ENCODE peak calls at places on chromosomes 5 and 9, in six cellular contexts. Y is GM13976, V is left ventricle myocardium inferior, F is AG04450, T is right atrium auricular region, R is fibroblast of pulmonary artery. M is an unnamed sample.

GRCh38 chr9:89498845-89499480 is 1.1 kb upstream of the SEMA4D start:
- DNase-seq in R (no peak), F (no peak), T (no peak), V (no peak), Y (peak), M (no peak)

GRCh38 chr9:124502711-124503702 is 4.2 kb downstream of the NR5A1 start:
- DNase-seq in T (no peak), R (peak), V (peak), F (no peak), Y (no peak), M (no peak)

GRCh38 chr9:4936277-4936676 is 48.8 kb upstream of the JAK2 start:
- DNase-seq in V (no peak), R (no peak), T (no peak), Y (peak), F (no peak), M (no peak)

GRCh38 chr5:127031863-127032232 is 1.5 kb upstream of the MARCHF3 start:
- DNase-seq in V (no peak), F (no peak), Y (no peak), R (no peak), T (no peak), M (no peak)

GRCh38 chr5:95238560-95239325 is 46.2 kb downstream of the MCTP1 start:
- DNase-seq in F (no peak), V (no peak), Y (peak), R (peak), T (no peak), M (no peak)

GRCh38 chr5:17411436-17411835 is 86.6 kb upstream of the TAF11L2 start:
- DNase-seq in V (no peak), Y (no peak), R (peak), F (no peak), T (no peak), M (no peak)

GRCh38 chr5:59793000-59793399 is 100.5 kb downstream of the PDE4D start:
- DNase-seq in T (peak), V (peak), R (peak), F (peak), Y (no peak), M (no peak)

GRCh38 chr5:54610197-54610898 is 92.8 kb downstream of the SNX18 start:
- DNase-seq in T (no peak), Y (peak), R (no peak), F (no peak), V (no peak), M (no peak)

GRCh38 chr9:1400983-1401382 is 350.8 kb downstream of the DMRT2 start:
- DNase-seq in T (no peak), V (no peak), R (no peak), F (no peak), Y (no peak), M (no peak)

GRCh38 chr9:37914154-37914551 is 10.2 kb upstream of the SLC25A51 start:
- DNase-seq in F (no peak), Y (no peak), V (no peak), R (no peak), T (no peak), M (no peak)

GRCh38 chr5:73596705-73597328 is 29.2 kb upstream of the ARHGEF28 start:
- DNase-seq in R (peak), Y (no peak), T (no peak), V (no peak), F (no peak), M (no peak)

GRCh38 chr9:136296434-136297015 is 7.4 kb downstream of the CCDC187 start:
- DNase-seq in T (no peak), V (no peak), F (no peak), R (no peak), Y (no peak), M (no peak)

GRCh38 chr9:23824241-23825142 is 1.5 kb downstream of the ELAVL2 start:
- DNase-seq in T (no peak), R (no peak), Y (peak), V (no peak), F (no peak), M (no peak)

GRCh38 chr9:92440751-92441046 is 16.4 kb upstream of the OMD start:
- DNase-seq in Y (peak), R (no peak), T (no peak), V (no peak), F (no peak), M (no peak)

GRCh38 chr9:69580582-69580945 is 91.6 kb downstream of the APBA1 start:
- DNase-seq in F (no peak), V (no peak), Y (no peak), T (no peak), R (no peak), M (no peak)

GRCh38 chr9:136949817-136950655 is 2.0 kb upstream of the LCN12 start:
- DNase-seq in R (peak), T (peak), V (peak), F (peak), Y (peak), M (peak)

GRCh38 chr5:171162165-171162564 is 146.9 kb upstream of the TLX3 start:
- DNase-seq in R (no peak), T (no peak), V (no peak), F (no peak), Y (no peak), M (no peak)

GRCh38 chr9:17578577-17578910 is 322 bp upstream of the SH3GL2 start:
- DNase-seq in Y (no peak), R (no peak), V (no peak), F (no peak), T (no peak), M (no peak)

GRCh38 chr9:79432485-79432884 is 139.3 kb upstream of the TLE4 start:
- DNase-seq in Y (no peak), R (no peak), V (no peak), T (no peak), F (no peak), M (no peak)

GRCh38 chr5:133244242-133244641 is 192.4 kb downstream of the HSPA4 start:
- DNase-seq in V (no peak), Y (peak), T (no peak), R (no peak), F (no peak), M (no peak)

GRCh38 chr5:37539459-37539858 is 160.3 kb downstream of the WDR70 start:
- DNase-seq in Y (no peak), T (no peak), R (no peak), V (no peak), F (no peak), M (no peak)

GRCh38 chr9:70159630-70160029 is 99.1 kb upstream of the SMC5 start:
- DNase-seq in V (no peak), Y (no peak), F (no peak), T (no peak), R (no peak), M (no peak)

GRCh38 chr9:109317979-109318671 is 2.7 kb downstream of the EPB41L4B start:
- DNase-seq in V (no peak), R (no peak), F (no peak), T (no peak), Y (no peak), M (no peak)

GRCh38 chr9:122377241-122378164 is 6.7 kb downstream of the PTGS1 start:
- DNase-seq in R (no peak), T (no peak), V (no peak), Y (no peak), F (no peak), M (no peak)

GRCh38 chr9:94804917-94805544 is 78.5 kb downstream of the AOPEP start:
- DNase-seq in F (no peak), Y (no peak), T (no peak), V (no peak), R (no peak), M (no peak)

GRCh38 chr5:107526-107925 is 15.6 kb downstream of the PLEKHG4B start:
- DNase-seq in R (no peak), F (no peak), T (no peak), Y (no peak), V (no peak), M (no peak)

GRCh38 chr5:105504-106080 is 13.6 kb downstream of the PLEKHG4B start:
- DNase-seq in V (no peak), F (no peak), T (no peak), Y (no peak), R (no peak), M (no peak)

GRCh38 chr5:109826-110225 is 17.9 kb downstream of the PLEKHG4B start:
- DNase-seq in R (no peak), T (no peak), F (no peak), Y (no peak), V (no peak), M (no peak)

GRCh38 chr5:104778-105296 is 12.9 kb downstream of the PLEKHG4B start:
- DNase-seq in T (no peak), Y (no peak), F (no peak), R (no peak), V (no peak), M (no peak)

DNA sequence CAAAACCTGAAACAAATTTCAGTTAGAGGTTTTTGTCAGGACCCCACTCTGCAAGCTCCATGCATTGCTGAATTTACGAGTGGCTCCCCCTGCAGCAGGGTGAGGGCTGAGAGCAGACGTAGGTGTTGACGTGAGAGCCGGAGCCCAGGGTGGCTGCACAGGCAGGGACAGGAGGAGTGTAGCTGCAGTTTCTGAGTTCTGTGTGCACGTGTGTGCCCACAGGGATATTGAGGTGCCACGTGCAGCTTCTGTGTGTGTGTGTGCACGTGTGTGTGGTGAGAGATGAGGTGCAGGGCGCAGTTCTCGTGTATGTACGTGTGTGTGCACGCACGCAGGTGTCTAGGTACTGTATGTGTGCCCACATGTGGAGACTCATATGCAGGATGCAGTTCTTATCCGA is 14.6 kb downstream of the PLEKHG4B start:
- DNase-seq in T (no peak), V (no peak), F (no peak), R (no peak), Y (no peak), M (no peak)
- TF ChIP-seq CTCF in T (no peak), V (no peak), F (no peak), R (no peak), Y (no peak), M (no peak)

GRCh38 chr9:21966140-21966851 is 27.9 kb downstream of the CDKN2A start:
- DNase-seq in Y (no peak), F (no peak), V (no peak), T (no peak), R (no peak), M (no peak)

GRCh38 chr9:21967707-21968106 is 26.5 kb downstream of the CDKN2A start:
- DNase-seq in V (no peak), T (no peak), R (no peak), Y (no peak), F (no peak), M (no peak)

GRCh38 chr9:21967169-21967568 is 27.0 kb downstream of the CDKN2A start:
- DNase-seq in F (no peak), V (no peak), T (no peak), R (no peak), Y (no peak), M (no peak)

GRCh38 chr9:21964925-21965385 is 29.2 kb downstream of the CDKN2A start:
- DNase-seq in V (no peak), T (no peak), F (no peak), Y (peak), R (peak), M (no peak)

DNA sequence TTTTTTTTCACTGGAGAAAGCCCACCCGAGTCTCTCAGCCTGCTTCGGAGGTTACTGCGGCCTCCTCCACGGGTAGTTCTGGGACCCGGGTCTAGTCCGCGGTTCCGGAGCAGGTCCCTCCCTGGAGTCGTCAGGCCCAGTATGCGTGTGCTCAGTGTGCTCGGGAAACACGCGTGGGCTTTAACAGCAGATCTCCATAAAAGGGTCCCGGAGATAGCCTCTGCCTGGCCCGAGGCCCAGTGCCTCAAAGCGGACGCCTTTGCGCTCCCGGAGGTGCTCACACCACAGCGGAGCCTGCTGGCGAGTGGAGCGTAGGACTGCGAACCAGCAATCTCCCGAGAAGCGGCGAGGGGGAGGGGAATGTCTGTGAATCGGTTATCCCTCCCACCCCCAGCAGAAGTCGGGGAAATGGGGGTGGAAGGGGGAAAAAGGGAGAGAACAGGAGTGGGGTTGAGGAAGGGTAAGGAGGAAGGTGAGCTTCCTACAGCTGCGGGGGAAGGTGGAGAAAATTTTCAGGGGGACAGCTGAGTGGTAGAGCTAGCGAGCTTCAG is 28.7 kb downstream of the CDKN2A start:
- DNase-seq in Y (peak), T (no peak), R (peak), F (peak), V (no peak), M (no peak)
- TF ChIP-seq CTCF in Y (peak), T (no peak), R (peak), F (peak), V (peak), M (peak)

DNA sequence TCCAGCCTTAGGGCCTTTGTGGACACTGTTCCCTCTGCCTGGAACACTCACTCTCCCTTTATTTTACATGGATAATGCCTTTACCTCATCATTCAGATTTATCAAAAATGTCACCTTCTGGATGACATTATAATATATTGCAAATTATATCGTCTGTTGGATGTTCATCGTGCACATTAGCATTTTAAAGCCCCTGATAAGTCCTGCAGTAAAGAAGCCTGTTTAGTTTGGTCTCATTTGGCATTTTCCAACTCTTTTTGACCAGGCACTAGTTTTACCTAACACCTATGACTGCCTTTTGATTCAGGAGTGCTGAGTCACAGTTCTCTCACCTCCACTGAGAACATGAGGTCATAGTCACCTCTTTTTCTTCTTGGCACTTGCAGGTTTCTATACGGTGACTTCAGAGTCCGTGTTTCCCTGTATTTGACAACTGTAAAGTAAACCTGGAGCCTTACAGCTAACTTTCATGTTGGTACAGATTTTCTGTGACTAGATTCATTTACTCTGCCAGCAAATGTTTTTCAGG is 57.7 kb upstream of the STC2 start:
- DNase-seq in Y (no peak), R (no peak), F (no peak), T (no peak), V (no peak), M (no peak)
- TF ChIP-seq CTCF in Y (no peak), R (no peak), F (no peak), T (no peak), V (no peak), M (no peak)

GRCh38 chr9:29211003-29211584 is 1637.8 kb upstream of the C9orf72 start:
- DNase-seq in V (no peak), Y (no peak), R (no peak), F (no peak), T (no peak), M (no peak)

GRCh38 chr9:29209748-29210276 is 1636.5 kb upstream of the C9orf72 start:
- DNase-seq in R (no peak), V (no peak), Y (no peak), F (no peak), T (no peak), M (no peak)

GRCh38 chr9:29213374-29214161 is 1640.3 kb upstream of the C9orf72 start:
- DNase-seq in V (no peak), T (no peak), Y (peak), F (no peak), R (no peak), M (no peak)

GRCh38 chr9:29212590-29213373 is 1639.5 kb upstream of the C9orf72 start:
- DNase-seq in F (no peak), R (no peak), T (no peak), V (no peak), Y (peak), M (no peak)

DNA sequence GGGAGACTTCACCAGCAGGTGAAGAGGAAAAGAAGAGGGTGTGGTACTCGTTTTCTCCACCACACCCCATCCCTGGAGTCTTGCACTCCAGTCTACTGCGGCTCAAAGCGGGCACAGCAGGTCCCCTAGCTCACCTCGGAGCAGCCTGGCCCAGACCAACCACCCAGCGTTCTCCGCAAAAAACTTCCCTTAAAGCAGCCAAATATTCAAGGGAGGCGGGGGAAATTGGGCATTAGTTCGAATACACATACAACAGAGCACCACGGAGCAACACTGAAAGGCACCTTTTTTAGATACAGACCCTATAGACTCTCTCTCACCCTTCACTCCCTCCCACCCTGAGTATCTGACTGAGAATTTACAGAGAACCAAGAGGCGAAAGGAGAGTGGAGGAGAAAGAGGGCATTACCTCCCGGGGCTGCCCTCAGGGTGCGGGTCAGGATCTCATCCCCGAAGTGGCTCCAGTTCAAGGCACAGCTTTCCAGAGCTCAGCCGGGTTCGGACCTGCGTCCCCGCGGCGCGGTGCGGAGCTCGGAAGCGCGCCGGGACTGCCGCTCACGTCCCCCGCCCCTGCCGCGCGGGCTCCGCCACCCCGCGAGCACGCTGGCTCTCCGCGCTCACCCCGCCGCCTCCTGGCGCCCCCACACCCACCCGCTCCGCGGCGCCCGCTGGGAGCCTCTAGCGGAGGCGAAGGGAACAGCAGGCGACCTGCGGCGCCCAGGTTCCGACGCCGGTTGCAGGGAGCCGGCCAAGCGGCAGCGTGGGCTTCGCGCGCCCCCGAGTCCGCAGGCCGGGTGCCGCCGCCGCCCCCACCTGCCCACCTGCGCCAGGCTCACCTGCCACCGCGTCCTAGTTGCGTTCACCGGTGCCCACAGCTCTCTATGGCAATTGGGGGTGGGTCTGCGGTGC is 1638.7 kb upstream of the C9orf72 start:
- DNase-seq in R (peak), Y (peak), T (no peak), V (no peak), F (no peak), M (peak)
- TF ChIP-seq CTCF in R (peak), Y (peak), T (peak), V (peak), F (peak), M (peak)

GRCh38 chr5:36492998-36493655 is 113.3 kb upstream of the SLC1A3 start:
- DNase-seq in V (no peak), R (no peak), Y (no peak), F (no peak), T (no peak), M (no peak)
- TF ChIP-seq CTCF in V (no peak), R (no peak), Y (no peak), F (no peak), T (no peak), M (no peak)

DNA sequence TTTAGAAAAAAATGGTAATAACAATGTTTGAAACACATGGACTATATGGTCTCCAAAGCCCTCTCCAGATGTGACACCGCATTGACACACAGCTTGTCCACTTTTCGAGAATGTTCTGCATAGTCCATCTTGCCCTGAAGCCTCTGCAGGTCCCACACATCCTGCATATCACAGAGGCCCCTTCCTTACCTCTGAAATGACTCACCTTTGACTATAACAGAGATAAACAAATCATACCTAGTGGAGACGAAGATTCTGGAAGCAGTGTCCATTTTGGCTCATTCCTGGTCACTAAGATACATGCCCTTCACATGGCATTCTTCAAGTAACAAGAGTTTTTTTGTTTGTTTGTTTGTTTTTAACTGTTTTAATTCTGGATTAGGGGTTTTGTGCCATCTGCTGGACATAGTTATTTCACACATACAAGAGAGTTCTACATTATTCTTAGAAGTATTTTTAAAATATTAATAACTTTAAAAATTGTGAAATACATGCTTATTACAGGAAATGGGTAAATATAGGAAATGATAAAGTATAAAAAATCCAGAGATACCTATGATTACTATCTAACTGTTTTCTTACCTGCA is 5.1 kb downstream of the ARL14EPL start:
- DNase-seq in R (peak), F (no peak), V (no peak), Y (no peak), T (no peak), M (no peak)
- TF ChIP-seq CTCF in R (peak), F (peak), V (no peak), Y (no peak), T (no peak), M (peak)

GRCh38 chr5:100519075-100519474 is 16.1 kb upstream of the FAM174A start:
- DNase-seq in T (no peak), Y (no peak), F (no peak), R (no peak), V (no peak), M (no peak)
- TF ChIP-seq CTCF in T (no peak), Y (no peak), F (no peak), R (no peak), V (no peak), M (no peak)

GRCh38 chr9:16133556-16134227 is 580.8 kb downstream of the CCDC171 start:
- DNase-seq in R (peak), V (peak), T (no peak), Y (peak), F (no peak), M (no peak)

GRCh38 chr9:16133032-16133431 is 580.2 kb downstream of the CCDC171 start:
- DNase-seq in R (no peak), F (no peak), Y (no peak), T (no peak), V (no peak), M (no peak)

GRCh38 chr9:16134351-16134750 is 581.5 kb downstream of the CCDC171 start:
- DNase-seq in R (no peak), V (no peak), Y (no peak), F (no peak), T (no peak), M (no peak)

GRCh38 chr9:16132513-16132912 is 579.7 kb downstream of the CCDC171 start:
- DNase-seq in Y (no peak), V (no peak), R (peak), T (no peak), F (no peak), M (no peak)

GRCh38 chr9:16131269-16131668 is 578.4 kb downstream of the CCDC171 start:
- DNase-seq in Y (no peak), R (peak), T (no peak), V (no peak), F (no peak), M (no peak)
- TF ChIP-seq CTCF in Y (no peak), R (peak), T (no peak), V (peak), F (peak), M (peak)